ENCODE peak calls at places on chromosomes 5 and 9, in eight cellular contexts. C is gastrocnemius medialis, P is AG09319, J is heart right ventricle, R is psoas muscle, K is kidney epithelial cell, U is cardiac muscle cell, F is lower leg skin. X is an unnamed sample.

GRCh38 chr9:124830593-124830992 is 22.7 kb upstream of the WDR38 start:
- DNase-seq in C (no peak), R (no peak), F (no peak), J (no peak), U (no peak), P (no peak), K (no peak), X (no peak)

GRCh38 chr9:98187926-98188325 is 4.5 kb downstream of the CORO2A start:
- DNase-seq in P (no peak), J (no peak), F (no peak), R (peak), C (no peak), U (no peak), K (no peak), X (no peak)

GRCh38 chr5:7876867-7877266 is 7.9 kb downstream of the MTRR start:
- DNase-seq in P (no peak), K (peak), U (peak), C (no peak), F (no peak), R (no peak), J (no peak), X (no peak)

GRCh38 chr5:126614189-126614588 is 13.4 kb downstream of the PHAX start:
- DNase-seq in F (peak), P (no peak), K (no peak), C (no peak), R (no peak), J (no peak), U (no peak), X (no peak)

GRCh38 chr9:71987471-71988371 is 72.7 kb downstream of the C9orf57 start:
- DNase-seq in U (peak), R (no peak), C (no peak), F (no peak), P (no peak), J (no peak), K (no peak), X (no peak)

GRCh38 chr5:124080256-124080655 is 568.3 kb downstream of the CSNK1G3 start:
- DNase-seq in J (no peak), U (no peak), F (no peak), K (no peak), C (no peak), P (no peak), R (no peak), X (no peak)

GRCh38 chr5:135032613-135033025 is 1.4 kb downstream of the PITX1 start:
- DNase-seq in P (no peak), U (no peak), F (no peak), J (no peak), C (no peak), R (no peak), K (no peak), X (no peak)

GRCh38 chr5:65742565-65743231 is 20.7 kb downstream of the NLN start:
- DNase-seq in J (no peak), P (peak), F (no peak), C (no peak), K (no peak), U (peak), R (no peak), X (no peak)

GRCh38 chr9:74942801-74943200 is 9.9 kb downstream of the C9orf40 start:
- DNase-seq in U (peak), K (no peak), F (no peak), P (no peak), C (no peak), R (no peak), J (no peak), X (no peak)

GRCh38 chr9:107600060-107600573 is 110.5 kb upstream of the KLF4 start:
- DNase-seq in R (no peak), J (peak), F (no peak), U (peak), K (no peak), C (no peak), P (no peak), X (no peak)

GRCh38 chr5:61286446-61287132 is 45.5 kb upstream of the ZSWIM6 start:
- DNase-seq in C (no peak), U (no peak), J (no peak), F (no peak), R (no peak), P (peak), K (no peak), X (no peak)

GRCh38 chr9:131555841-131556673 is 10.7 kb downstream of the PRRT1B start:
- DNase-seq in U (no peak), C (no peak), J (no peak), P (no peak), K (no peak), R (no peak), F (no peak), X (no peak)

GRCh38 chr9:105452185-105452584 is 4.4 kb downstream of the FSD1L start:
- DNase-seq in J (no peak), P (no peak), K (no peak), F (no peak), U (no peak), C (no peak), R (no peak), X (no peak)

GRCh38 chr9:107717608-107718314 is 228.2 kb upstream of the KLF4 start:
- DNase-seq in C (no peak), R (no peak), U (no peak), F (peak), J (no peak), P (no peak), K (no peak), X (no peak)

GRCh38 chr5:90940227-90940995 is 381.8 kb downstream of the ADGRV1 start:
- DNase-seq in J (no peak), C (no peak), K (no peak), P (no peak), F (no peak), U (peak), R (no peak), X (no peak)

GRCh38 chr5:89008291-89008690 is 125.3 kb upstream of the MEF2C start:
- DNase-seq in F (no peak), J (no peak), P (no peak), R (no peak), C (no peak), K (no peak), U (no peak), X (no peak)

GRCh38 chr5:117337064-117337749 is 762.6 kb upstream of the SEMA6A start:
- DNase-seq in F (no peak), C (no peak), P (no peak), J (no peak), R (no peak), K (no peak), U (no peak), X (no peak)

GRCh38 chr5:10831416-10831815 is 70.4 kb upstream of the DAP start:
- DNase-seq in P (peak), R (no peak), K (no peak), F (no peak), J (no peak), C (no peak), U (peak), X (no peak)

GRCh38 chr9:69370430-69370829 is 45.4 kb downstream of the ENTREP1 start:
- DNase-seq in C (no peak), R (no peak), K (peak), P (no peak), F (no peak), J (no peak), U (peak), X (no peak)

GRCh38 chr5:78603636-78604175 is 44.9 kb downstream of the LHFPL2 start:
- DNase-seq in K (no peak), F (no peak), P (no peak), C (no peak), J (no peak), U (no peak), R (no peak), X (no peak)

GRCh38 chr5:142843029-142843905 is 73.1 kb downstream of the ARHGAP26 start:
- DNase-seq in F (no peak), U (no peak), P (no peak), K (no peak), J (no peak), R (peak), C (peak), X (no peak)

GRCh38 chr9:121021294-121021693 is 28.8 kb downstream of the C5 start:
- DNase-seq in J (no peak), C (peak), R (no peak), U (no peak), K (no peak), P (no peak), F (no peak), X (no peak)

GRCh38 chr9:121026260-121026691 is 23.8 kb downstream of the C5 start:
- DNase-seq in U (peak), P (no peak), F (no peak), C (no peak), K (no peak), J (no peak), R (no peak), X (no peak)

GRCh38 chr9:121026768-121027167 is 23.3 kb downstream of the C5 start:
- DNase-seq in K (no peak), R (no peak), F (no peak), J (no peak), P (no peak), U (no peak), C (no peak), X (no peak)

GRCh38 chr9:121024237-121024636 is 25.8 kb downstream of the C5 start:
- DNase-seq in K (no peak), J (no peak), P (no peak), R (no peak), F (no peak), U (no peak), C (no peak), X (no peak)

GRCh38 chr9:121023064-121023463 is 27.0 kb downstream of the C5 start:
- DNase-seq in J (no peak), F (no peak), P (no peak), K (no peak), U (peak), R (no peak), C (no peak), X (no peak)
- TF ChIP-seq CTCF in J (no peak), F (no peak), P (peak), K (no peak), U (peak), R (no peak), C (no peak), X (no peak)

GRCh38 chr5:149267241-149267973 is 4.3 kb upstream of the AFAP1L1 start:
- DNase-seq in C (no peak), R (no peak), P (no peak), J (no peak), K (no peak), F (no peak), U (no peak), X (no peak)

GRCh38 chr5:149262315-149262714 is 9.3 kb upstream of the AFAP1L1 start:
- DNase-seq in R (no peak), U (no peak), K (no peak), J (no peak), F (no peak), C (no peak), P (no peak), X (no peak)

GRCh38 chr5:149261246-149261645 is 10.4 kb upstream of the AFAP1L1 start:
- DNase-seq in F (no peak), R (no peak), U (no peak), C (no peak), P (no peak), K (no peak), J (no peak), X (no peak)

GRCh38 chr5:149265559-149265958 is 6.1 kb upstream of the AFAP1L1 start:
- DNase-seq in F (no peak), U (peak), C (no peak), R (no peak), J (peak), K (no peak), P (peak), X (no peak)

GRCh38 chr5:149264432-149265069 is 7.1 kb upstream of the AFAP1L1 start:
- DNase-seq in R (no peak), P (no peak), J (no peak), U (no peak), F (no peak), C (no peak), K (no peak), X (no peak)
- TF ChIP-seq CTCF in R (peak), P (no peak), J (peak), U (peak), F (no peak), C (peak), K (peak), X (peak)

GRCh38 chr5:152466079-152466745 is 61.1 kb upstream of the NMUR2 start:
- DNase-seq in F (no peak), P (no peak), R (no peak), U (no peak), J (no peak), C (no peak), K (no peak), X (no peak)

GRCh38 chr5:152456815-152457443 is 51.9 kb upstream of the NMUR2 start:
- DNase-seq in R (no peak), F (no peak), C (no peak), P (no peak), J (no peak), K (no peak), U (no peak), X (no peak)

GRCh38 chr5:152464048-152464447 is 59.0 kb upstream of the NMUR2 start:
- DNase-seq in K (no peak), C (no peak), P (no peak), R (no peak), F (no peak), J (no peak), U (no peak), X (no peak)

GRCh38 chr5:152462021-152462721 is 57.1 kb upstream of the NMUR2 start:
- DNase-seq in K (no peak), P (no peak), U (peak), J (no peak), F (no peak), R (no peak), C (no peak), X (no peak)
- TF ChIP-seq CTCF in K (no peak), P (no peak), U (peak), J (no peak), F (no peak), R (no peak), C (no peak), X (no peak)

GRCh38 chr5:147396070-147396469 is 113.8 kb downstream of the DPYSL3 start:
- DNase-seq in C (peak), K (no peak), P (no peak), R (peak), U (no peak), J (no peak), F (no peak), X (no peak)

GRCh38 chr5:147391781-147392180 is 118.1 kb downstream of the DPYSL3 start:
- DNase-seq in J (no peak), K (peak), U (peak), R (peak), P (peak), F (no peak), C (peak), X (peak)

GRCh38 chr5:147390654-147391053 is 119.2 kb downstream of the DPYSL3 start:
- DNase-seq in R (no peak), P (no peak), F (no peak), C (no peak), K (no peak), J (no peak), U (no peak), X (no peak)

GRCh38 chr5:147394273-147394672 is 115.6 kb downstream of the DPYSL3 start:
- DNase-seq in U (no peak), C (no peak), P (no peak), F (no peak), R (no peak), K (no peak), J (no peak), X (no peak)

GRCh38 chr5:147393866-147394265 is 116.0 kb downstream of the DPYSL3 start:
- DNase-seq in P (no peak), C (no peak), J (no peak), R (no peak), K (no peak), U (no peak), F (no peak), X (no peak)
- TF ChIP-seq CTCF in P (peak), C (no peak), J (no peak), R (no peak), K (peak), U (peak), F (no peak), X (peak)

DNA sequence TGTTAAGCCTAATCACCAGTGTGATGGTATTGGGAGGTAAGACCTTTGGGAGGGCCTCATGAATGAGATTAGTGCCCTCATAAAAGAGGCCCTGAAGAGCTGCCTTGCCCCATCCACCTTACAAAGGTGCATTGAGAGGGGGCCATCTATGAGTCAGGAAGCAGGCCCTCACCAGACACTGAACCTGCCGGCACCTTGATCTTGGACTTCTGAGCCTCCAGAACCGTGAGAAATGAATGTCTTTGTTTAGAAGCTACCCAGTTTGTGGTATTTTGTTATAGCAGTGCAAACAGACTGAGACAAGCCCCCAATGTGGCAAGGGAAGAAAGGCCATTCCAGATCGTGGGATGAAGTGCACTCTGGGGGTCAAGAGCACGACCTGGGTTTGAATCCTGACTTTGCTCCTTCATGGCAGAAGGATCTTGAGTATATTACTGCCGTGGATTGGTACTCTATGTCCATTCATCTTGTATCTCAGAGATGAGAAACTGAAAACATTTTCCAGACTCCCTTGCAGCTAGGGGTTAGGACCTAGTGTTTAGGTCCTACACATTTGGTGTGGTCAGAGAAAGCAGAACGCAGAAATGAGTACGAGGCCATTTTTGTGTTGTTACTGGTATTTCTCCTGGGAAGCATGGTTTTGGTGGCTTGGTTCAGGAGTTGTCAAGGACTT is 86.7 kb downstream of the PTCH1 start:
- DNase-seq in J (no peak), R (no peak), F (no peak), P (no peak), K (no peak), U (no peak), C (no peak), X (no peak)
- TF ChIP-seq CTCF in J (no peak), R (no peak), F (no peak), P (no peak), K (no peak), U (no peak), C (no peak), X (no peak)

X was measured in retinal pigment epithelial cell.